ENCODE peak calls at places on chromosomes 1 and 21, in eight cellular contexts. J is GM18507; Y is posterior cingulate gyrus; S is RPMI8226; X is epithelial cell of esophagus; I is ascending aorta; G is naive thymus-derived CD4-positive, alpha-beta T cell; C is neural progenitor cell. B is an unnamed sample.

GRCh38 chr21:44700101-44701022 is 3.4 kb downstream of the KRTAP10-12 start:
- DNase-seq in S (no peak), J (no peak), I (peak), C (no peak), Y (no peak), G (no peak), X (no peak), B (no peak)

GRCh38 chr1:208243522-208243850 is 698 bp downstream of the PLXNA2 start:
- DNase-seq in G (no peak), J (no peak), S (peak), I (no peak), Y (no peak), X (no peak), C (peak), B (peak)

GRCh38 chr1:27598902-27599528 is 4.9 kb downstream of the AHDC1 start:
- DNase-seq in J (no peak), S (no peak), Y (peak), G (peak), X (peak), I (peak), C (peak), B (no peak)

GRCh38 chr1:66532798-66533783 is 862 bp upstream of the SGIP1 start:
- DNase-seq in G (peak), Y (peak), X (peak), I (peak), J (no peak), C (peak), S (no peak), B (no peak)

GRCh38 chr1:234986750-234987414 is 141.8 kb downstream of the TOMM20 start:
- DNase-seq in X (no peak), G (no peak), I (no peak), C (peak), J (no peak), S (no peak), Y (no peak), B (no peak)

GRCh38 chr21:44762221-44763049 is 39.2 kb downstream of the UBE2G2 start:
- DNase-seq in I (peak), C (no peak), Y (no peak), X (no peak), G (no peak), S (no peak), J (no peak), B (no peak)

GRCh38 chr1:238027366-238027765 is 136.6 kb upstream of the ZP4 start:
- DNase-seq in X (no peak), S (no peak), C (no peak), J (no peak), G (no peak), Y (no peak), I (no peak), B (no peak)

GRCh38 chr1:203274603-203275381 is 30.5 kb upstream of the BTG2 start:
- DNase-seq in G (no peak), X (peak), C (no peak), Y (peak), I (peak), S (no peak), J (no peak), B (no peak)

GRCh38 chr21:35829014-35829525 is 231.3 kb downstream of the SETD4 start:
- DNase-seq in C (no peak), J (no peak), I (no peak), X (no peak), G (no peak), Y (no peak), S (peak), B (no peak)

GRCh38 chr1:116256875-116257823 is 115.9 kb upstream of the ATP1A1 start:
- DNase-seq in X (no peak), I (no peak), J (no peak), C (no peak), S (peak), G (no peak), Y (no peak), B (no peak)

GRCh38 chr1:210223174-210223904 is 9.3 kb upstream of the SERTAD4 start:
- DNase-seq in X (no peak), S (no peak), I (no peak), Y (no peak), C (no peak), G (no peak), J (no peak), B (no peak)

B was measured in germinal center.